ENCODE peak calls at places on chromosome 13, in six cellular contexts. P is stimulated activated naive CD4-positive, alpha-beta T cell treated with Interleukin-2 at 50 U/mL for 16 hours; H is memory B cell; E is T-helper 17 cell; W is A549; X is astrocyte of the hippocampus. M is an unnamed sample.

GRCh38 chr13:49877629-49878218 is 58.4 kb downstream of the SPRYD7 start:
- DNase-seq in W (no peak), X (peak), P (no peak), E (no peak), H (no peak), M (no peak)

GRCh38 chr13:110254151-110254679 is 52.7 kb downstream of the COL4A1 start:
- DNase-seq in P (no peak), W (no peak), E (no peak), H (no peak), X (no peak), M (no peak)

GRCh38 chr13:52842440-52842839 is 6.0 kb downstream of the PCDH8 start:
- DNase-seq in W (no peak), P (no peak), X (no peak), H (no peak), E (no peak), M (no peak)

GRCh38 chr13:27403252-27403678 is 21.2 kb upstream of the GTF3A start:
- DNase-seq in H (no peak), X (peak), E (no peak), P (no peak), W (no peak), M (no peak)

GRCh38 chr13:75423383-75423782 is 58.6 kb downstream of the TBC1D4 start:
- DNase-seq in E (no peak), P (no peak), W (no peak), X (no peak), H (no peak), M (no peak)

GRCh38 chr13:111460548-111461444 is 140.4 kb downstream of the TEX29 start:
- DNase-seq in W (peak), X (peak), E (no peak), H (no peak), P (no peak), M (no peak)

GRCh38 chr13:49828452-49828851 is 36.0 kb upstream of the KPNA3 start:
- DNase-seq in W (no peak), E (no peak), P (no peak), X (no peak), H (no peak), M (no peak)

GRCh38 chr13:94369862-94370491 is 109.5 kb downstream of the DCT start:
- DNase-seq in X (peak), W (no peak), H (no peak), E (no peak), P (no peak), M (no peak)

GRCh38 chr13:51425410-51426042 is 27.3 kb downstream of the INTS6 start:
- DNase-seq in E (no peak), H (no peak), P (no peak), X (peak), W (no peak), M (no peak)

GRCh38 chr13:113952983-113953520 is 20.8 kb downstream of the C13orf46 start:
- DNase-seq in E (no peak), H (no peak), X (no peak), P (no peak), W (no peak), M (no peak)

GRCh38 chr13:39317284-39317683 is 279.0 kb downstream of the NHLRC3 start:
- DNase-seq in W (no peak), X (peak), E (no peak), H (no peak), P (no peak), M (no peak)

GRCh38 chr13:26246154-26246553 is 7.8 kb upstream of the CDK8 start:
- DNase-seq in E (no peak), W (no peak), X (no peak), P (no peak), H (no peak), M (no peak)

GRCh38 chr13:100987993-100988392 is 313.4 kb upstream of the TMTC4 start:
- DNase-seq in X (peak), P (no peak), H (no peak), W (no peak), E (no peak), M (no peak)

GRCh38 chr13:80214521-80214941 is 126.4 kb downstream of the SPRY2 start:
- DNase-seq in P (no peak), E (no peak), W (no peak), H (no peak), X (peak), M (no peak)

GRCh38 chr13:98889419-98890079 is 88.3 kb downstream of the DOCK9 start:
- DNase-seq in P (no peak), X (no peak), W (no peak), H (no peak), E (no peak), M (no peak)

GRCh38 chr13:30763786-30764440 is 28.6 kb downstream of the ALOX5AP start:
- DNase-seq in X (no peak), W (no peak), P (no peak), E (no peak), H (no peak), M (no peak)

GRCh38 chr13:77975358-77976042 is 56.9 kb upstream of the EDNRB start:
- DNase-seq in E (no peak), W (no peak), P (no peak), H (no peak), X (no peak), M (no peak)

GRCh38 chr13:78147905-78148304 is 229.3 kb upstream of the EDNRB start:
- DNase-seq in H (no peak), P (no peak), E (no peak), X (peak), W (no peak), M (no peak)

GRCh38 chr13:112767506-112768471 is 78.0 kb downstream of the ATP11A start:
- DNase-seq in H (peak), E (no peak), P (no peak), W (no peak), X (no peak), M (no peak)

GRCh38 chr13:103282571-103283450 is 216.6 kb upstream of the SLC10A2 start:
- DNase-seq in X (peak), W (peak), P (no peak), H (no peak), E (no peak), M (no peak)

GRCh38 chr13:23610966-23611486 is 40.8 kb downstream of the TNFRSF19 start:
- DNase-seq in E (no peak), P (no peak), H (no peak), W (no peak), X (peak), M (no peak)

M was measured in natural killer cell.